ENCODE peak calls at places on chromosomes 3 and 15, in four cellular contexts. E is left ventricle myocardium inferior; X is upper lobe of right lung; T is CD8-positive, alpha-beta T cell. W is an unnamed sample.

GRCh38 chr3:152902141-152902669 is 67.3 kb downstream of the P2RY1 start:
- DNase-seq in T (no peak), E (no peak), X (no peak), W (no peak)

GRCh38 chr3:5292512-5292911 is 105.0 kb downstream of the EDEM1 start:
- DNase-seq in X (no peak), E (no peak), T (no peak), W (no peak)

GRCh38 chr15:68418611-68419161 is 13.3 kb downstream of the ITGA11 start:
- DNase-seq in T (no peak), X (no peak), E (no peak), W (peak)

GRCh38 chr3:4362523-4362922 is 59.4 kb downstream of the SETMAR start:
- DNase-seq in X (no peak), T (no peak), E (no peak), W (no peak)

GRCh38 chr3:193134895-193135294 is 106.1 kb upstream of the PLAAT1 start:
- DNase-seq in X (no peak), E (no peak), T (no peak), W (no peak)

GRCh38 chr3:188303286-188303799 is 149.4 kb downstream of the LPP start:
- DNase-seq in T (no peak), X (no peak), E (no peak), W (no peak)

GRCh38 chr15:76196949-76197315 is 114.3 kb downstream of the ETFA start:
- DNase-seq in E (peak), T (no peak), X (peak), W (no peak)

GRCh38 chr3:173977747-173978146 is 580.2 kb downstream of the NLGN1 start:
- DNase-seq in X (no peak), E (no peak), T (no peak), W (no peak)

GRCh38 chr3:149216195-149216869 is 5.3 kb downstream of the CP start:
- DNase-seq in E (no peak), X (no peak), T (no peak), W (no peak)

GRCh38 chr3:179046497-179047353 is 24.9 kb downstream of the ZMAT3 start:
- DNase-seq in X (no peak), T (no peak), E (no peak), W (peak)

GRCh38 chr15:71746719-71747118 is 63.6 kb upstream of the NR2E3 start:
- DNase-seq in T (no peak), X (no peak), E (no peak), W (no peak)

GRCh38 chr3:105327662-105328337 is 38.9 kb upstream of the ALCAM start:
- DNase-seq in X (no peak), T (no peak), E (no peak), W (no peak)

GRCh38 chr3:117407317-117407716 is 697.7 kb downstream of the TUSC7 start:
- DNase-seq in X (no peak), E (no peak), T (no peak), W (no peak)

GRCh38 chr3:114706591-114707224 is 412.9 kb downstream of the TIGIT start:
- DNase-seq in X (no peak), T (no peak), E (no peak), W (no peak)

GRCh38 chr3:98557324-98558010 is 25.7 kb downstream of the GPR15 start:
- DNase-seq in T (no peak), E (no peak), X (no peak), W (no peak)
- TF ChIP-seq CTCF in T (no peak), E (no peak), X (no peak), W (no peak)

GRCh38 chr3:183449391-183449790 is 21.0 kb upstream of the MCF2L2 start:
- DNase-seq in X (no peak), T (no peak), E (no peak), W (no peak)
- TF ChIP-seq CTCF in X (no peak), T (no peak), E (peak), W (no peak)

GRCh38 chr3:141223673-141224166 is 7.9 kb upstream of the PXYLP1 start:
- DNase-seq in X (no peak), T (no peak), E (no peak), W (no peak)
- TF ChIP-seq CTCF in X (no peak), T (no peak), E (no peak), W (no peak)

GRCh38 chr3:53646723-53647122 is 152.3 kb downstream of the CACNA1D start:
- DNase-seq in X (no peak), E (no peak), T (no peak), W (no peak)

GRCh38 chr3:53643757-53644156 is 149.3 kb downstream of the CACNA1D start:
- DNase-seq in T (no peak), E (no peak), X (no peak), W (no peak)

GRCh38 chr3:53645754-53646153 is 151.3 kb downstream of the CACNA1D start:
- DNase-seq in T (no peak), X (no peak), E (no peak), W (no peak)

GRCh38 chr3:53642211-53642610 is 147.8 kb downstream of the CACNA1D start:
- DNase-seq in X (no peak), E (no peak), T (no peak), W (no peak)

GRCh38 chr3:53641397-53641796 is 147.0 kb downstream of the CACNA1D start:
- DNase-seq in T (no peak), E (no peak), X (no peak), W (no peak)
- TF ChIP-seq CTCF in T (no peak), E (no peak), X (no peak), W (no peak)

GRCh38 chr3:129173206-129173605 is 10.5 kb downstream of the CNBP start:
- DNase-seq in E (no peak), T (no peak), X (no peak), W (no peak)

GRCh38 chr3:129176051-129176450 is 7.6 kb downstream of the CNBP start:
- DNase-seq in X (no peak), E (no peak), T (no peak), W (no peak)

DNA sequence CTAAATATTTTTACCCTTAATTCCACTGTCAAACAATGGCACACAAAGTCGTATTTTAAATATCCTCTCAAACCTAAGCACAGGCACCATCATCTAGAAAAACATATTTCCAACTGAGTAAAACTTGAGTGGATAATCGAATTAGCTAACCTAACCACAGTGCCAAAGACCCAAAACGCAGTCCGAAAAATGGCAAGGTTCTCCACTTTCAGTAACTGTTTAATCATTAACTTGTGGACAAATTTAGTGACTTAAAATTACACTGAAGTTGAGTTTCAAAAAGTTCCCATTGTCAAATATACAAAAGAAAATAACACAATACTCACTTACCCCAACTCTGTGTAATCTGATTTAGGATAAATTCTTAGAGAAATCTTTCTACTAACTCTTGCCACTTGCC is 10.0 kb downstream of the CNBP start:
- DNase-seq in T (no peak), X (no peak), E (no peak), W (no peak)
- TF ChIP-seq CTCF in T (no peak), X (no peak), E (no peak), W (no peak)

DNA sequence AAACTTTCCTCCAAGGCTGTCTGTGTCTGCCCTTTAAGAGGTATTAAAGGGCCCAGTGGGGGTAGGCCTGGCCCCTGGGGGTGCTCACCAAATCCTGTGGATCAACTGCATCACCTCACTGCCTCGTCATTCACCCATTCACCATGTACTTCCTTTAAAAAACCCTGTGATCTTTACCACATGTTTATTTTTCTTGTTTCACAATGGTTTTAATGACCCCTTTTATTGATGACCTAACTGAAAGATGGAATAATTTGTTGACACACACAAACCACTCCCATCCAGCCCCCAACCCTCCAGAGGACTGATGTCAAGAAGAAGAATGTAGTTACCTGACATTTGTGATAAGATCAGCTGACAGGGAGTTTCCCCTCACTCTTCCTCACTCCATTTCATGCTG is 40.8 kb downstream of the KCNAB1 start:
- DNase-seq in E (no peak), T (peak), X (no peak), W (no peak)
- TF ChIP-seq CTCF in E (no peak), T (no peak), X (no peak), W (no peak)